ENCODE peak calls at places on chromosomes 6 and 20, in eight cellular contexts. S is naive thymus-derived CD8-positive, alpha-beta T cell; H is BJ; W is HS-27A; G is endothelial cell; R is activated T-cell treated with anti-CD3 and anti-CD28 coated beads for 1 hour; J is activated T-helper 1 cell treated with anti-CD3 and anti-CD28 coated beads, Interleukin-12 subunit alpha, Interleukin-12 subunit beta, Interleukin-2, Interleukin-4 antibody, amounts not matched to agents 30 ng/mL and 10 ng/mL and 1 ng/mL, durations not matched to agents 14 hours and 24 hours and 36 hours; Q is tibial artery. T is an unnamed sample.

GRCh38 chr6:64733433-64733832 is 973.6 kb downstream of the EYS start:
- DNase-seq in S (no peak), G (no peak), H (no peak), J (no peak), Q (no peak), R (no peak), W (no peak), T (no peak)

GRCh38 chr20:38355161-38356012 is 9.1 kb downstream of the LBP start:
- DNase-seq in R (no peak), J (no peak), W (no peak), Q (no peak), G (no peak), S (no peak), H (no peak), T (no peak)

GRCh38 chr20:21573259-21573658 is 59.4 kb upstream of the NKX2-2 start:
- DNase-seq in W (no peak), R (no peak), Q (no peak), H (no peak), J (no peak), G (no peak), S (no peak), T (no peak)

GRCh38 chr6:106666290-106667021 is 37.1 kb downstream of the QRSL1 start:
- DNase-seq in H (no peak), J (no peak), R (no peak), Q (no peak), G (no peak), S (no peak), W (no peak), T (no peak)

GRCh38 chr20:7843613-7844012 is 96.6 kb downstream of the HAO1 start:
- DNase-seq in W (no peak), Q (peak), J (no peak), H (no peak), S (no peak), G (no peak), R (no peak), T (no peak)

GRCh38 chr6:2931970-2932748 is 29.1 kb upstream of the SERPINB9 start:
- DNase-seq in H (peak), S (peak), R (peak), W (peak), J (peak), G (peak), Q (peak), T (peak)

GRCh38 chr20:5073154-5074049 is 46.4 kb downstream of the PCNA start:
- DNase-seq in S (no peak), R (no peak), J (no peak), G (no peak), W (peak), H (peak), Q (peak), T (no peak)

GRCh38 chr6:75076009-75076408 is 129.8 kb downstream of the COL12A1 start:
- DNase-seq in R (no peak), Q (no peak), G (no peak), J (no peak), W (no peak), S (no peak), H (no peak), T (no peak)

GRCh38 chr6:151620179-151620578 is 126.4 kb downstream of the CCDC170 start:
- DNase-seq in R (no peak), S (no peak), W (no peak), H (no peak), J (no peak), Q (no peak), G (no peak), T (no peak)

GRCh38 chr20:50731055-50731929 is at the start of gene PARD6B:
- DNase-seq in G (peak), W (peak), Q (peak), S (peak), R (peak), H (peak), J (peak), T (peak)

GRCh38 chr20:58682656-58683055 is 9.9 kb upstream of the NPEPL1 start:
- DNase-seq in Q (no peak), G (no peak), S (no peak), R (no peak), H (no peak), J (no peak), W (no peak), T (no peak)

GRCh38 chr6:28371706-28372451 is 22.1 kb downstream of the ZKSCAN3 start:
- DNase-seq in Q (no peak), H (no peak), J (no peak), R (no peak), G (no peak), S (no peak), W (no peak), T (no peak)

GRCh38 chr6:157469378-157469777 is 88.4 kb downstream of the ZDHHC14 start:
- DNase-seq in H (no peak), J (no peak), W (no peak), G (no peak), R (no peak), S (no peak), Q (no peak), T (no peak)

GRCh38 chr6:39240155-39240757 is 11.0 kb upstream of the KCNK5 start:
- DNase-seq in G (no peak), J (no peak), W (no peak), Q (no peak), R (no peak), H (no peak), S (no peak), T (no peak)

GRCh38 chr20:48339986-48340884 is 487.6 kb downstream of the PREX1 start:
- DNase-seq in R (no peak), S (no peak), J (no peak), G (no peak), W (no peak), Q (no peak), H (no peak), T (no peak)

GRCh38 chr6:38179300-38179699 is 359.8 kb downstream of the ZFAND3 start:
- DNase-seq in Q (peak), R (no peak), S (no peak), H (no peak), G (no peak), J (no peak), W (no peak), T (no peak)

GRCh38 chr6:40807484-40807883 is 220.3 kb upstream of the LRFN2 start:
- DNase-seq in S (no peak), G (no peak), H (no peak), Q (no peak), J (no peak), W (no peak), R (no peak), T (no peak)

GRCh38 chr20:35618372-35619131 is 2.9 kb downstream of the SPAG4 start:
- DNase-seq in Q (no peak), G (peak), S (no peak), R (no peak), H (no peak), W (no peak), J (no peak), T (peak)

GRCh38 chr6:31948753-31949413 is 3.0 kb downstream of the CFB start:
- DNase-seq in G (no peak), R (no peak), W (peak), J (no peak), H (no peak), Q (no peak), S (no peak), T (no peak)

GRCh38 chr6:36590237-36590636 is 3.9 kb upstream of the SRSF3 start:
- DNase-seq in H (no peak), R (no peak), J (no peak), W (no peak), S (no peak), Q (no peak), G (no peak), T (no peak)

GRCh38 chr6:154738561-154738961 is 5.3 kb downstream of the SCAF8 start:
- DNase-seq in Q (no peak), J (no peak), S (no peak), R (no peak), H (no peak), G (no peak), W (no peak), T (no peak)

GRCh38 chr20:32535953-32536823 is 48.9 kb downstream of the NOL4L start:
- DNase-seq in R (peak), W (no peak), S (peak), Q (no peak), H (no peak), J (peak), G (peak), T (peak)

GRCh38 chr6:167838207-167838748 is 11.6 kb downstream of the AFDN start:
- DNase-seq in H (no peak), W (no peak), J (no peak), R (no peak), Q (no peak), S (no peak), G (no peak), T (no peak)

GRCh38 chr6:149859368-149859767 is 4.8 kb downstream of the LRP11 start:
- DNase-seq in W (no peak), Q (no peak), J (no peak), R (no peak), G (no peak), S (no peak), H (no peak), T (no peak)

GRCh38 chr6:6711832-6712231 is 123.3 kb downstream of the LY86 start:
- DNase-seq in Q (no peak), G (no peak), R (no peak), S (no peak), W (no peak), J (no peak), H (no peak), T (peak)

GRCh38 chr20:16846011-16846410 is 97.9 kb downstream of the OTOR start:
- DNase-seq in Q (no peak), S (no peak), J (no peak), W (no peak), G (no peak), H (peak), R (no peak), T (no peak)

GRCh38 chr6:157518399-157519250 is 137.6 kb downstream of the ZDHHC14 start:
- DNase-seq in J (no peak), W (no peak), R (no peak), H (peak), G (no peak), Q (no peak), S (no peak), T (no peak)

GRCh38 chr6:161444464-161444863 is 170.6 kb upstream of the AGPAT4 start:
- DNase-seq in W (no peak), R (no peak), J (no peak), Q (no peak), H (no peak), G (no peak), S (no peak), T (peak)

T was measured in activated CD4-positive, alpha-beta memory T cell treated with anti-CD3 and anti-CD28 coated beads, Interleukin-2, amount 10 ng/mL, durations not matched to agents 7 days and 5 days.